ENCODE peak calls at places on chromosomes 5 and 9, in seven cellular contexts. X is A673, O is lung, K is IMR-90, Q is DND-41, B is SK-N-SH, D is fibroblast of lung. L is an unnamed sample.

GRCh38 chr5:43037929-43038510 is 2.1 kb downstream of the ANXA2R start:
- DNase-seq in Q (peak; percentile 75), O (no peak), D (peak; percentile 97), X (peak; percentile 29), K (peak; percentile 92), B (no peak), L (peak; percentile 63)

GRCh38 chr9:116232425-116233159 is 79.0 kb downstream of the PAPPA start:
- DNase-seq in K (peak; percentile 38), Q (no peak), O (no peak), B (no peak), D (no peak), X (peak; percentile 35), L (no peak)

GRCh38 chr9:135244751-135245221 is 157.3 kb downstream of the OLFM1 start:
- DNase-seq in D (no peak), K (no peak), Q (no peak), X (no peak), O (peak; percentile 52), B (no peak), L (no peak)

GRCh38 chr5:59766394-59766793 is 127.1 kb downstream of the PDE4D start:
- DNase-seq in O (no peak), D (peak; percentile 41), B (peak; percentile 7), Q (no peak), X (no peak), K (no peak), L (no peak)

GRCh38 chr5:67528953-67529352 is 332.4 kb upstream of the CD180 start:
- DNase-seq in O (no peak), D (no peak), X (peak; percentile 41), K (no peak), Q (no peak), B (no peak), L (peak; percentile 8)

GRCh38 chr9:117777823-117778222 is 73.6 kb downstream of the TLR4 start:
- DNase-seq in B (no peak), O (no peak), D (no peak), X (no peak), K (no peak), Q (no peak), L (peak; percentile 33)

GRCh38 chr9:14400658-14400995 is 86.7 kb upstream of the NFIB start:
- DNase-seq in Q (no peak), B (peak; percentile 17), D (peak; percentile 94), O (peak; percentile 52), X (peak; percentile 83), K (peak; percentile 58), L (no peak)

GRCh38 chr9:16671591-16672137 is 198.8 kb downstream of the BNC2 start:
- DNase-seq in K (peak; percentile 83), X (no peak), B (no peak), Q (no peak), O (no peak), D (peak; percentile 76), L (peak; percentile 47)

GRCh38 chr9:128733256-128733655 is 9.3 kb upstream of the ZDHHC12 start:
- DNase-seq in Q (no peak), K (peak; percentile 81), O (peak; percentile 74), X (peak; percentile 95), B (peak; percentile 82), D (peak; percentile 85), L (peak; percentile 63)

DNA sequence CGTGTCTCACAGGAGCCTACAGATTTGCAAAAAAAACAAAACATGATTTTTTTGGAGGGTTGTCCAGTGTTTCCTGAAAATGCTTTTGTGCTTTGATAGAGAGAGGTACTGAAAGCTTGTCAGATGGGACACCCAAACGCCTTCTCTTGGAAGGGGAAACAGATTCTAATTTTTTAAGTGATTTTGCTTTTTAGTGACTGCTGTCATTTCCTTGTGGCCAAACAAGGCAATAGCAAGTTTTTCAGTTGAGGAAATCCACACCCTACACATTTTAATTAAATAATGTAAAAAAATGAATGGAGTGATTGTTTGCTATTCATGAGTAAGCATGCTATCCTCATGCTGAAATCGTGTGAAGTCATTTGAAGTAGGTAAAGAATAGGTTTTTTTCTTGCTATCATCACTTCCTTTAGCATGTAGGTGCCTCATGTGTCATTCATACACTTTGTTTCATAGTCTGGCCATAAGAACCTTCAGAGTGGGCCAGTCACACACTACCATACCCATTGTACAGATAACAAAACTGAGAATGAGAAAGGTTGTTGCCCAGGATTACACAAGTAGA is 682.7 kb upstream of the WWC1 start:
- DNase-seq in D (no peak), B (no peak), X (no peak), K (no peak), O (no peak), Q (no peak), L (no peak)
- TF ChIP-seq CTCF in D (no peak), B (no peak), X (peak; percentile 24), K (peak; percentile 6), O (no peak), Q (no peak), L (no peak)

GRCh38 chr5:80249876-80250275 is 6.0 kb downstream of the SERINC5 start:
- DNase-seq in B (no peak), O (no peak), D (no peak), K (no peak), Q (no peak), X (no peak), L (no peak)

GRCh38 chr5:80248378-80248777 is 7.5 kb downstream of the SERINC5 start:
- DNase-seq in O (no peak), Q (no peak), X (no peak), D (no peak), B (no peak), K (no peak), L (no peak)

GRCh38 chr5:80245986-80246781 is 9.7 kb downstream of the SERINC5 start:
- DNase-seq in D (peak; percentile 82), X (no peak), Q (no peak), K (peak; percentile 57), O (no peak), B (no peak), L (no peak)

GRCh38 chr5:80243567-80243966 is 12.3 kb downstream of the SERINC5 start:
- DNase-seq in K (no peak), Q (no peak), B (no peak), O (no peak), D (no peak), X (no peak), L (no peak)

GRCh38 chr5:80246995-80247729 is 8.7 kb downstream of the SERINC5 start:
- DNase-seq in X (peak; percentile 81), Q (no peak), O (peak; percentile 69), B (peak; percentile 48), D (peak; percentile 85), K (peak; percentile 91), L (peak; percentile 41)
- H3K4me3 ChIP-seq in X (peak overlapping the region; percentile 9), Q (no peak overlapping the region), O (no peak overlapping the region), B (peak overlapping the region; percentile 40), D (peak overlapping the region; percentile 18), K (no peak overlapping the region), L (no peak overlapping the region)

GRCh38 chr9:22217254-22217653 is 208.1 kb upstream of the CDKN2B start:
- DNase-seq in K (no peak), Q (no peak), X (no peak), D (no peak), O (no peak), B (no peak), L (no peak)

GRCh38 chr9:22214021-22214420 is 204.9 kb upstream of the CDKN2B start:
- DNase-seq in D (no peak), Q (no peak), O (no peak), K (no peak), B (no peak), X (no peak), L (no peak)

GRCh38 chr9:22216730-22217160 is 207.6 kb upstream of the CDKN2B start:
- DNase-seq in K (peak; percentile 82), Q (no peak), B (no peak), D (peak; percentile 87), X (no peak), O (no peak), L (no peak)

GRCh38 chr9:22214497-22215031 is 205.5 kb upstream of the CDKN2B start:
- DNase-seq in Q (no peak), X (no peak), O (no peak), K (peak; percentile 77), B (no peak), D (peak; percentile 68), L (no peak)

DNA sequence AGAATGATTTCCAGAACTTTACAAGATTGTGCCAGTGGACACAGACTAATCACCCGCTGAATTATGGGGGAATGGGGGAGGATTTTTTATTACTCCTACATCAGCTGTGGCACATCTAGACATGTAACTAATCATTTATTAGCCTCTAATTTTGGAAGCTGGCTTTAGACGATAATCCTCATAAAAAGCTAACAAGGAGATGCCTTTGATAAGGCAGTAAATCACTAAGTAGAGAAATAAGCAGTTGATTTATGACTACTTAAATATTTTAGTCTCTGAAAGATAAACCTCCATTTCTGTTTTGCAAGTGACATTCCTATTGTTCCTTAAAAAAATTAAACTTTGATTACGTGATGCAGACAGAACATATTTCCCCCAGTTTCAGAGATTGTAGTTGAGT is 206.4 kb upstream of the CDKN2B start:
- DNase-seq in D (no peak), Q (no peak), K (no peak), B (no peak), O (no peak), X (no peak), L (no peak)
- TF ChIP-seq CTCF in D (no peak), Q (no peak), K (no peak), B (no peak), O (no peak), X (no peak), L (no peak)

GRCh38 chr5:73204733-73205132 is 31.7 kb downstream of the TMEM174 start:
- DNase-seq in O (no peak), Q (no peak), X (no peak), D (no peak), B (no peak), K (no peak), L (no peak)

GRCh38 chr5:73204302-73204701 is 31.3 kb downstream of the TMEM174 start:
- DNase-seq in X (no peak), D (no peak), B (no peak), Q (no peak), O (no peak), K (no peak), L (no peak)

GRCh38 chr5:73198833-73199592 is 26.0 kb downstream of the TMEM174 start:
- DNase-seq in X (no peak), B (no peak), O (no peak), Q (no peak), D (no peak), K (no peak), L (no peak)

GRCh38 chr5:73199671-73200070 is 26.7 kb downstream of the TMEM174 start:
- DNase-seq in D (no peak), Q (no peak), K (no peak), B (no peak), X (no peak), O (no peak), L (no peak)

DNA sequence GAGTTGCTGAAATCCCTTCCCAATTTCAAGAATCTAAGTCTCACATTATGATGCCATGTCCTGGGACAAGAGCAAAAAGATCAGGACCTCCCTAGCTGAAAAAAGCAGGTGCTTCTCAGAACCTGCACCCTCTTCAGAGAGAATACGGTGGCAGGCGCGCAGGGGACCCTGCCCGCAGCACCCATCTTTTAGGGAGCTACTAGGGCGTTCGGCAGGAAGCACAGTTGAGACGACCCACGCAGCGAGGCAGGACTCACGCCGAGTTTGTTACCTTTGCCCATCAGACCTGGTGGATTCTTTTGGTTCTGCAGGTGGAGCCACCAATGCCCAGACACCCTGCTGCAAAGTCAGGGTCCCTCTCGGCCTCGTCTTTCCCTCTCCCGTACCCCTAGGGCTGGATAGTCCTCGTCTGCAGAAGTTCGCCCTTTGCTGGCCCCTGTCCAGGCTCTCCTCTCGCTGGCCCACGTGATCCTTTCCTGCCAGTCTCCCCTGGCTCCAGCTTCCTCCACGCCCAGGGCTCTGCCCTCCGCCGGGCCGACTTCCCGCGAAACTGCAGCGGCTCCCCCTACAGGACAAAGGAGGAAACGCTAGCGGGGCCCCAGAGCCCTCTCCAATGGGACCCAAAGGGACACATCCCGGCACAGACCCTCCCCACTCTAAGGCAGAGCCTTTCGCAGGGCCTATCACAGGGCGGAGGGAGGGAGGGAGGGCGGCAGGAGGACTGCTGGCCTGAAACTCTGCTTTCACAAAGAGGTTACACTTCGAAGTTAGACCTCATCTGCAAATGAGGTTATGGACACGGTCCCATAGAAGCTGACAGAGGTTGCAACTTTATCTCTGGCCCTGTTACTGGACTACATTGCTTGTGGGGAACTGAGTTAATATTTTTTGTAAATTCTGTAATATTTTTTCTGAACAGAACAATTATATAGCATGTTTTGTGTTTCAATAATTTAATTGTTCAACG is 28.8 kb downstream of the TMEM174 start:
- DNase-seq in Q (peak; percentile 29), X (peak; percentile 87), B (peak; percentile 89), O (peak; percentile 81), D (peak; percentile 67), K (peak; percentile 47), L (peak; percentile 59)
- H3K4me3 ChIP-seq in Q (no peak overlapping the region), X (no peak overlapping the region), B (peak overlapping the region; percentile 42), O (no peak overlapping the region), D (no peak overlapping the region), K (no peak overlapping the region), L (no peak overlapping the region)

L was measured in GM12865.